ENCODE peak calls at places on chromosome 16, in four cellular contexts. Z, I, B and Q are unnamed samples.

GRCh38 chr16:35174006-35174405 is 1714.6 kb downstream of the TP53TG3F start:
- DNase-seq in Z (no peak), B (no peak), I (no peak), Q (no peak)

GRCh38 chr16:47947741-47948140 is 208.1 kb downstream of the ABCC12 start:
- DNase-seq in I (no peak), Z (no peak), B (no peak), Q (no peak)

GRCh38 chr16:78705694-78706093 is 606.2 kb downstream of the WWOX start:
- DNase-seq in B (peak), Z (peak), I (peak), Q (peak)

GRCh38 chr16:49567940-49568339 is 194.3 kb downstream of the C16orf78 start:
- DNase-seq in B (peak), I (peak), Z (no peak), Q (peak)

GRCh38 chr16:82761236-82761635 is 134.5 kb downstream of the CDH13 start:
- DNase-seq in B (no peak), I (no peak), Z (no peak), Q (no peak)

GRCh38 chr16:61987474-61988012 is 48.7 kb downstream of the CDH8 start:
- DNase-seq in I (no peak), Z (no peak), B (no peak), Q (no peak)

GRCh38 chr16:56838622-56839337 is 26.2 kb upstream of the SLC12A3 start:
- DNase-seq in B (no peak), Z (no peak), I (no peak), Q (no peak)

GRCh38 chr16:1366712-1367299 is 15.1 kb downstream of the GNPTG start:
- DNase-seq in Z (no peak), B (no peak), I (no peak), Q (no peak)

GRCh38 chr16:12434567-12434966 is 369.1 kb downstream of the CPPED1 start:
- DNase-seq in B (no peak), Z (no peak), I (no peak), Q (no peak)

GRCh38 chr16:22816475-22816874 is 2.5 kb downstream of the HS3ST2 start:
- DNase-seq in B (peak), I (no peak), Z (no peak), Q (no peak)

GRCh38 chr16:50381679-50382440 is 13.1 kb upstream of the BRD7 start:
- DNase-seq in B (no peak), I (no peak), Z (no peak), Q (peak)

GRCh38 chr16:72162105-72162680 is 9.8 kb downstream of the PMFBP1 start:
- DNase-seq in B (no peak), I (no peak), Z (no peak), Q (peak)

GRCh38 chr16:19132898-19133297 is 19.1 kb downstream of the ITPRIPL2 start:
- DNase-seq in I (no peak), Z (no peak), B (no peak), Q (no peak)

GRCh38 chr16:817001-817906 is 16.7 kb upstream of the GNG13 start:
- DNase-seq in I (no peak), B (no peak), Z (no peak), Q (no peak)

GRCh38 chr16:59973966-59974365 is 1239.8 kb upstream of the GOT2 start:
- DNase-seq in Z (no peak), I (no peak), B (no peak), Q (no peak)

GRCh38 chr16:85858984-85859817 is 39.8 kb upstream of the IRF8 start:
- DNase-seq in B (no peak), Z (no peak), I (no peak), Q (no peak)

GRCh38 chr16:86446279-86446678 is 64.0 kb upstream of the FOXF1 start:
- DNase-seq in B (no peak), I (no peak), Z (no peak), Q (no peak)

GRCh38 chr16:48659940-48660339 is 50.0 kb upstream of the N4BP1 start:
- DNase-seq in Z (no peak), I (no peak), B (no peak), Q (no peak)

GRCh38 chr16:75621170-75621477 is 2.0 kb downstream of the ADAT1 start:
- DNase-seq in Z (no peak), B (peak), I (peak), Q (peak)

GRCh38 chr16:65125871-65126270 is 4.0 kb upstream of the CDH11 start:
- DNase-seq in Z (no peak), I (no peak), B (peak), Q (peak)

GRCh38 chr16:70151391-70151790 is 22.2 kb upstream of the CLEC18C start:
- DNase-seq in I (no peak), Z (no peak), B (no peak), Q (no peak)

GRCh38 chr16:77273815-77274214 is 74.6 kb downstream of the SYCE1L start:
- DNase-seq in Z (no peak), I (no peak), B (no peak), Q (peak)

GRCh38 chr16:66248096-66248495 is 118.4 kb upstream of the CDH5 start:
- DNase-seq in Z (no peak), I (no peak), B (no peak), Q (no peak)

GRCh38 chr16:55563797-55564196 is 2.7 kb upstream of the CAPNS2 start:
- DNase-seq in Z (no peak), I (no peak), B (no peak), Q (no peak)
- TF ChIP-seq MYC in Z (no peak), I (no peak), B (no peak), Q (no peak)

GRCh38 chr16:87702325-87702811 is 63.4 kb downstream of the KLHDC4 start:
- DNase-seq in B (no peak), I (peak), Z (peak), Q (peak)
- TF ChIP-seq CTCF in B (peak), I (peak), Z (peak), Q (peak)

GRCh38 chr16:2966803-2967184 is 2.4 kb upstream of the PAQR4 start:
- DNase-seq in I (no peak), B (no peak), Z (no peak), Q (no peak)
- H3K4me3 ChIP-seq in I (no peak), B (no peak), Z (no peak), Q (no peak)

DNA sequence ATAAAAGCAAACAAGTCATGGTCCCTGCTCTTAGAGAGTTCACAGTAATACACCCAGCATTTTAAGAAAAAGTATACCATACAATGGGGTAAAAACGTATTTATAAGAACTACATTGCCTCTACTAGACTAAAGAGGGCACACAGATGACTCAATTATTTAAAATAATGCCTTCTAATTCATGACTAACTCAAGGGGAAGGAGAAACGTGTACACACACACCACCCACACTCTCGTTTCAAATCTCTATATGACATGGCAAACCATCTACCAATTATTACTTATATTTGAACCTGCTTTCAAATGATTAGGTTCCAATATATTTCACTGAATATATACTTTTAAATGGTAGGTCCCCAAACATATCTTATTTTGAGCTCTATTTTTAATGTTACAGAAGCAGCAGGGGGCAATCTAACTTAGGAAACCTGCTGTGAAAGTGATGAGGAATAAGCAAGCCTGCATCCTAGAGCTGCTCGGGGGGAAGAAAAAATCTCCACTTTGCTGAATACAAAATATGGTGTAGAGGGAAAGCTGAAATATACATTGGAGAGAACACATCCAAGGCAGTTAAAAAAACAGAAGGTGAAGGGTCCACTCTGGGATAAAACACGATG is 232.4 kb upstream of the PSMD7 start:
- DNase-seq in Z (no peak), I (no peak), B (no peak), Q (no peak)
- TF ChIP-seq MYC in Z (no peak), I (no peak), B (no peak), Q (no peak)

GRCh38 chr16:20349615-20350014 is 2.9 kb downstream of the UMOD start:
- DNase-seq in B (no peak), I (peak), Z (no peak), Q (no peak)
- TF ChIP-seq CTCF in B (no peak), I (peak), Z (no peak), Q (peak)